ENCODE peak calls at places on chromosomes 3 and 15, in eight cellular contexts. W is transverse colon, A is cardiac muscle cell, H is mammary epithelial cell, I is HFF-Myc, N is GM12864, K is colonic mucosa, L is tibial artery. J is an unnamed sample.
A peak's percentile ranks its signal among the peaks of the same experiment; 100 is the strongest.

GRCh38 chr3:46350262-46350565 is 3.7 kb upstream of the CCR2 start:
- DNase-seq in W (no peak), A (no peak), H (no peak), I (no peak), N (no peak), K (no peak), L (no peak), J (no peak)

GRCh38 chr3:69370945-69371301 is 15.0 kb downstream of the FRMD4B start:
- DNase-seq in W (no peak), A (no peak), H (peak; percentile 84), I (no peak), N (no peak), K (no peak), L (no peak), J (no peak)

GRCh38 chr3:9769426-9770275 is at the start of gene CAMK1:
- DNase-seq in W (peak; percentile 84), A (peak; percentile 88), H (peak; percentile 54), I (no peak), N (no peak), K (peak; percentile 85), L (peak; percentile 85), J (peak; percentile 71)

GRCh38 chr3:184154909-184155643 is at the start of gene DVL3:
- DNase-seq in W (peak; percentile 77), A (peak; percentile 81), H (peak; percentile 64), I (no peak), N (no peak), K (peak; percentile 61), L (peak; percentile 68), J (peak; percentile 64)

GRCh38 chr3:78519281-78519680 is 1248.5 kb downstream of the ROBO1 start:
- DNase-seq in W (no peak), A (no peak), H (no peak), I (no peak), N (no peak), K (no peak), L (no peak), J (peak; percentile 19)

GRCh38 chr3:172520332-172520831 is 2.8 kb downstream of the TNFSF10 start:
- DNase-seq in W (no peak), A (no peak), H (peak; percentile 91), I (peak; percentile 61), N (no peak), K (peak; percentile 56), L (no peak), J (peak; percentile 92)

GRCh38 chr3:12513694-12514446 is 29.6 kb downstream of the TSEN2 start:
- DNase-seq in W (no peak), A (no peak), H (no peak), I (no peak), N (no peak), K (no peak), L (no peak), J (no peak)

GRCh38 chr3:141413387-141414140 is 45.3 kb downstream of the ZBTB38 start:
- DNase-seq in W (no peak), A (no peak), H (no peak), I (no peak), N (no peak), K (no peak), L (no peak), J (no peak)

GRCh38 chr3:9396301-9396631 is 1.1 kb upstream of the SETD5 start:
- DNase-seq in W (peak; percentile 94), A (peak; percentile 93), H (peak; percentile 97), I (peak; percentile 84), N (peak; percentile 80), K (peak; percentile 94), L (peak; percentile 91), J (peak; percentile 98)

GRCh38 chr3:197733042-197733441 is 3.7 kb downstream of the RUBCN start:
- DNase-seq in W (no peak), A (no peak), H (no peak), I (no peak), N (no peak), K (no peak), L (no peak), J (no peak)

GRCh38 chr3:132456141-132456540 is 38.8 kb downstream of the DNAJC13 start:
- DNase-seq in W (no peak), A (no peak), H (no peak), I (no peak), N (no peak), K (no peak), L (no peak), J (no peak)

GRCh38 chr3:17841190-17841828 is 98.9 kb upstream of the TBC1D5 start:
- DNase-seq in W (peak; percentile 73), A (peak; percentile 86), H (peak; percentile 23), I (peak; percentile 17), N (peak; percentile 25), K (peak; percentile 74), L (peak; percentile 61), J (peak; percentile 55)

GRCh38 chr15:66832679-66833078 is 130.6 kb downstream of the SMAD6 start:
- DNase-seq in W (no peak), A (no peak), H (no peak), I (peak; percentile 71), N (no peak), K (no peak), L (no peak), J (no peak)

GRCh38 chr3:178562869-178563232 is 26.6 kb downstream of the KCNMB2 start:
- DNase-seq in W (no peak), A (no peak), H (no peak), I (peak; percentile 61), N (no peak), K (no peak), L (no peak), J (peak; percentile 53)

GRCh38 chr3:156675744-156676466 is 1.5 kb downstream of the TIPARP start:
- DNase-seq in W (peak; percentile 25), A (peak; percentile 44), H (peak; percentile 94), I (peak; percentile 69), N (no peak), K (peak; percentile 71), L (peak; percentile 60), J (peak; percentile 86)

GRCh38 chr3:156674911-156675743 is 737 bp downstream of the TIPARP start:
- DNase-seq in W (peak; percentile 65), A (peak; percentile 56), H (peak; percentile 34), I (no peak), N (no peak), K (peak; percentile 68), L (peak; percentile 72), J (peak; percentile 55)

GRCh38 chr3:156676467-156677119 is 2.2 kb downstream of the TIPARP start:
- DNase-seq in W (no peak), A (no peak), H (peak; percentile 78), I (no peak), N (no peak), K (no peak), L (no peak), J (peak; percentile 54)

GRCh38 chr3:156673732-156674045 is 701 bp upstream of the TIPARP start:
- DNase-seq in W (no peak), A (no peak), H (no peak), I (no peak), N (no peak), K (no peak), L (no peak), J (no peak)

GRCh38 chr3:156674046-156674910 is at the start of gene TIPARP:
- DNase-seq in W (peak; percentile 100), A (peak; percentile 98), H (peak; percentile 98), I (peak; percentile 84), N (peak; percentile 99), K (peak; percentile 100), L (peak; percentile 99), J (peak; percentile 99)
- TF ChIP-seq CTCF in W (peak; percentile 71), A (peak; percentile 58), H (peak; percentile 44), I (peak; percentile 51), N (peak; percentile 68), K (peak; percentile 85), L (peak; percentile 79), J (peak; percentile 46)

GRCh38 chr3:36991923-36992805 is 767 bp downstream of the EPM2AIP1 start:
- DNase-seq in W (peak; percentile 35), A (no peak), H (peak; percentile 62), I (peak; percentile 2), N (no peak), K (no peak), L (peak; percentile 30), J (peak; percentile 72)

GRCh38 chr3:36992806-36993325 is at the start of gene EPM2AIP1:
- DNase-seq in W (no peak), A (peak; percentile 99), H (no peak), I (no peak), N (peak; percentile 35), K (no peak), L (no peak), J (no peak)

GRCh38 chr3:36989568-36989967 is 3.4 kb downstream of the EPM2AIP1 start:
- DNase-seq in W (no peak), A (no peak), H (no peak), I (no peak), N (no peak), K (no peak), L (no peak), J (no peak)

GRCh38 chr3:36989000-36989399 is 3.9 kb downstream of the EPM2AIP1 start:
- DNase-seq in W (no peak), A (no peak), H (no peak), I (no peak), N (no peak), K (no peak), L (no peak), J (no peak)

GRCh38 chr3:36991147-36991546 is 1.8 kb downstream of the EPM2AIP1 start:
- DNase-seq in W (no peak), A (no peak), H (no peak), I (no peak), N (no peak), K (no peak), L (no peak), J (no peak)
- H3K4me3 ChIP-seq in W (no peak overlapping the region), A (peak overlapping the region; percentile 69), H (peak overlapping the region; percentile 98), I (peak overlapping the region; percentile 85), N (peak overlapping the region; percentile 72), K (no peak overlapping the region), L (peak overlapping the region; percentile 79), J (peak overlapping the region; percentile 63)

DNA sequence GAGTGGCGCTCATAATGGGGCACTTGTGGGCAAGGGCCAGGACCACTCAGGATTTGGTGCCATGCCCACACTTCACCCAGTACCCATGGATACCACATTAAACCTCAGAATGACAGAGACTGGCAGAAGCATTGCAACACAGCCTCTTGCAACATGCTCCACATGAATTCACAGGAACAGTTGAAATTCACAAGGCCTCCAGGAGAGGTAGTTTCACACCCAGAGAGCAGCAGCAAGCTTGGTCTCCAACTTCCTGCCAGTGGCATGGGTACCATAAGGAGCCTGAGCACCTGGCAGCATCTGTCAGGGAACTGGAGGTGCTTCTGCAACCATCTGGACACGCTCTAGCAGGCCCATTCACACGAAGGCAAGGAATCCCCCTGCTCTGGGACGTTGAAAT is 101.0 kb downstream of the OSBPL10 start:
- DNase-seq in W (no peak), A (no peak), H (peak; percentile 79), I (no peak), N (no peak), K (no peak), L (peak; percentile 32), J (no peak)
- TF ChIP-seq CTCF in W (no peak), A (no peak), H (peak; percentile 64), I (no peak), N (no peak), K (no peak), L (no peak), J (no peak)

DNA sequence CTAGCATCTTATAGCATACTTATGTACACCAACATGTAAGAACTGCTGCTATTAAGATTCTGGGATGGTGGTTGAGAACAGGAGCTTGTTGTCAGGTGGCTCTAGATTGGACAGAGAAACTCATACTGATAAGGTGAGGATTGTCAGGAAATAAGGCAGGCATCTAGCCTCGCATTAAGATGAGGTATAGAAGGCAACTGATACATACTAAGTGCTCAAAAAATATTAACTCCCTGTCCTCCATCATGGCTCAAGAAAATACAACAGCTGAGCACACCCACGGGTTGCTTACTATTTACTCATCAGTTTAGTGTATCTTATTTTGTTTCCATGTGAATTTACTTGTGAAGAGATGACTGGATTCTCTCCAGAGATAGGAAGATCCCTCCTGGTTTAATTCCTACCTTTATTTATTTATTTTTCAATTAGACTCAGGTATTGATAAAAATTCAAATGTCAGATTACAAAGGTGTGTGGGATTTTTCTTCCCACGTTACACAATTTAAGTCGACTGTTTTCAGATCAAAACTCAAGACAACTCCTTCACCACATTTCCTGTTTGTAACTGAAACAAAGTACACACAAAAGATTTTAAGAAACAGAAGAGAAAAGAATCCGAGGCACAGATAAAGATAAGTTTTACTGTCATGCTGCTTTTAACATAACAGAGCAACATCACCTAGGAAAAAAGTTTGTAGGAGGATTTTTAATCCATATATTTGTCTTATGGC is at the start of gene TRAT1:
- DNase-seq in W (no peak), A (no peak), H (no peak), I (no peak), N (no peak), K (no peak), L (no peak), J (no peak)
- H3K4me3 ChIP-seq in W (no peak within 1 kb of the TSS), A (no peak within 1 kb of the TSS), H (no peak within 1 kb of the TSS), I (no peak within 1 kb of the TSS), N (no peak within 1 kb of the TSS), K (no peak within 1 kb of the TSS), L (no peak within 1 kb of the TSS), J (no peak within 1 kb of the TSS)